ENCODE peak calls at places on chromosomes 13 and 19, in four cellular contexts. One of them, this sample, is unnamed.

GRCh38 chr13:74136089-74136658 is 2.0 kb upstream of the KLF12 start:
- DNase-seq in uterus: peak
- DNase-seq in Peyer's patch: peak
- DNase-seq in K562: no peak
- DNase-seq in this sample: peak

GRCh38 chr19:16034958-16035560 is 41.2 kb upstream of the TPM4 start:
- DNase-seq in uterus: no peak
- DNase-seq in Peyer's patch: no peak
- DNase-seq in K562: no peak
- DNase-seq in this sample: no peak

GRCh38 chr19:50414850-50415660 is 3.7 kb upstream of the SPIB start:
- DNase-seq in uterus: peak
- DNase-seq in Peyer's patch: peak
- DNase-seq in K562: peak
- DNase-seq in this sample: peak

GRCh38 chr19:47111081-47111589 is 2.4 kb downstream of the ZC3H4 start:
- DNase-seq in uterus: no peak
- DNase-seq in Peyer's patch: peak
- DNase-seq in K562: peak
- DNase-seq in this sample: peak

GRCh38 chr13:31111136-31111535 is 50.6 kb downstream of the HSPH1 start:
- DNase-seq in uterus: no peak
- DNase-seq in Peyer's patch: no peak
- DNase-seq in K562: no peak
- DNase-seq in this sample: no peak

GRCh38 chr13:22789916-22790315 is 390.9 kb upstream of the SGCG start:
- DNase-seq in uterus: no peak
- DNase-seq in Peyer's patch: no peak
- DNase-seq in K562: no peak
- DNase-seq in this sample: no peak

GRCh38 chr13:24719139-24719538 is 38.9 kb downstream of the ATP12A start:
- DNase-seq in uterus: no peak
- DNase-seq in Peyer's patch: no peak
- DNase-seq in K562: no peak
- DNase-seq in this sample: no peak

GRCh38 chr13:40176242-40176641 is 490.2 kb downstream of the FOXO1 start:
- DNase-seq in uterus: no peak
- DNase-seq in Peyer's patch: no peak
- DNase-seq in K562: no peak
- DNase-seq in this sample: no peak

GRCh38 chr13:97429681-97430081 is 4.3 kb upstream of the RAP2A start:
- DNase-seq in uterus: no peak
- DNase-seq in Peyer's patch: no peak
- DNase-seq in K562: no peak
- DNase-seq in this sample: no peak

GRCh38 chr13:86870388-86870966 is 800.7 kb upstream of the SLITRK5 start:
- DNase-seq in uterus: no peak
- DNase-seq in Peyer's patch: no peak
- DNase-seq in K562: no peak
- DNase-seq in this sample: no peak

GRCh38 chr13:30373727-30374126 is 48.6 kb upstream of the UBE2L5 start:
- DNase-seq in uterus: no peak
- DNase-seq in Peyer's patch: peak
- DNase-seq in K562: no peak
- DNase-seq in this sample: no peak

GRCh38 chr13:35891973-35892441 is 239.2 kb downstream of the DCLK1 start:
- DNase-seq in uterus: no peak
- DNase-seq in Peyer's patch: no peak
- DNase-seq in K562: no peak
- DNase-seq in this sample: no peak

GRCh38 chr13:114131581-114132418 is 623 bp downstream of the RASA3 start:
- DNase-seq in uterus: peak
- DNase-seq in Peyer's patch: peak
- DNase-seq in K562: peak
- DNase-seq in this sample: no peak

GRCh38 chr13:97226788-97227627 is 4.9 kb downstream of the MBNL2 start:
- DNase-seq in uterus: no peak
- DNase-seq in Peyer's patch: peak
- DNase-seq in K562: peak
- DNase-seq in this sample: peak

GRCh38 chr13:109152941-109153340 is 523.5 kb downstream of the MYO16 start:
- DNase-seq in uterus: no peak
- DNase-seq in Peyer's patch: no peak
- DNase-seq in K562: no peak
- DNase-seq in this sample: no peak

GRCh38 chr13:93625536-93625935 is 398.9 kb downstream of the GPC6 start:
- DNase-seq in uterus: no peak
- DNase-seq in Peyer's patch: no peak
- DNase-seq in K562: no peak
- DNase-seq in this sample: no peak

GRCh38 chr19:34841780-34842179 is 68.8 kb upstream of the ZNF599 start:
- DNase-seq in uterus: no peak
- DNase-seq in Peyer's patch: no peak
- DNase-seq in K562: no peak
- DNase-seq in this sample: no peak

GRCh38 chr19:32674153-32674958 is 624 bp downstream of the ANKRD27 start:
- DNase-seq in uterus: no peak
- DNase-seq in Peyer's patch: no peak
- DNase-seq in K562: peak
- DNase-seq in this sample: no peak

GRCh38 chr19:27911122-27911898 is 1301.6 kb downstream of the UQCRFS1 start:
- DNase-seq in uterus: no peak
- DNase-seq in Peyer's patch: no peak
- DNase-seq in K562: no peak
- DNase-seq in this sample: no peak

GRCh38 chr19:2982983-2983350 is 5.6 kb downstream of the TLE6 start:
- DNase-seq in uterus: peak
- DNase-seq in Peyer's patch: no peak
- DNase-seq in K562: no peak
- DNase-seq in this sample: peak

GRCh38 chr19:55594996-55595530 is 4.3 kb downstream of the FIZ1 start:
- DNase-seq in uterus: no peak
- DNase-seq in Peyer's patch: no peak
- DNase-seq in K562: no peak
- DNase-seq in this sample: no peak

GRCh38 chr13:98252931-98253470 is 75.9 kb upstream of the RNF113B start:
- DNase-seq in uterus: no peak
- DNase-seq in Peyer's patch: no peak
- DNase-seq in K562: no peak
- DNase-seq in this sample: no peak

GRCh38 chr19:38209152-38209551 is 14.9 kb downstream of the DPF1 start:
- DNase-seq in uterus: no peak
- DNase-seq in Peyer's patch: no peak
- DNase-seq in K562: no peak
- DNase-seq in this sample: no peak

GRCh38 chr13:33711441-33711840 is 106.5 kb upstream of the RFC3 start:
- DNase-seq in uterus: no peak
- DNase-seq in Peyer's patch: no peak
- DNase-seq in K562: no peak
- DNase-seq in this sample: no peak

GRCh38 chr13:27226991-27227390 is 24.4 kb upstream of the RPL21 start:
- DNase-seq in uterus: no peak
- DNase-seq in Peyer's patch: peak
- DNase-seq in K562: no peak
- DNase-seq in this sample: no peak

GRCh38 chr19:19034204-19034624 is 811 bp downstream of the ARMC6 start:
- DNase-seq in uterus: no peak
- DNase-seq in Peyer's patch: peak
- DNase-seq in K562: peak
- DNase-seq in this sample: no peak
- TF ChIP-seq POLR2A in uterus: no peak
- TF ChIP-seq POLR2A in Peyer's patch: no peak
- TF ChIP-seq POLR2A in K562: peak
- TF ChIP-seq POLR2A in this sample: no peak

GRCh38 chr19:58398545-58398944 is 3.1 kb downstream of the RNF225 start:
- DNase-seq in uterus: no peak
- DNase-seq in Peyer's patch: no peak
- DNase-seq in K562: peak
- DNase-seq in this sample: no peak

GRCh38 chr19:58400638-58400915 is 5.1 kb downstream of the RNF225 start:
- DNase-seq in uterus: no peak
- DNase-seq in Peyer's patch: no peak
- DNase-seq in K562: no peak
- DNase-seq in this sample: no peak

GRCh38 chr19:58399903-58400637 is 4.6 kb downstream of the RNF225 start:
- DNase-seq in uterus: no peak
- DNase-seq in Peyer's patch: no peak
- DNase-seq in K562: no peak
- DNase-seq in this sample: no peak

GRCh38 chr19:58401825-58402433 is 6.5 kb downstream of the RNF225 start:
- DNase-seq in uterus: no peak
- DNase-seq in Peyer's patch: no peak
- DNase-seq in K562: peak
- DNase-seq in this sample: no peak

DNA sequence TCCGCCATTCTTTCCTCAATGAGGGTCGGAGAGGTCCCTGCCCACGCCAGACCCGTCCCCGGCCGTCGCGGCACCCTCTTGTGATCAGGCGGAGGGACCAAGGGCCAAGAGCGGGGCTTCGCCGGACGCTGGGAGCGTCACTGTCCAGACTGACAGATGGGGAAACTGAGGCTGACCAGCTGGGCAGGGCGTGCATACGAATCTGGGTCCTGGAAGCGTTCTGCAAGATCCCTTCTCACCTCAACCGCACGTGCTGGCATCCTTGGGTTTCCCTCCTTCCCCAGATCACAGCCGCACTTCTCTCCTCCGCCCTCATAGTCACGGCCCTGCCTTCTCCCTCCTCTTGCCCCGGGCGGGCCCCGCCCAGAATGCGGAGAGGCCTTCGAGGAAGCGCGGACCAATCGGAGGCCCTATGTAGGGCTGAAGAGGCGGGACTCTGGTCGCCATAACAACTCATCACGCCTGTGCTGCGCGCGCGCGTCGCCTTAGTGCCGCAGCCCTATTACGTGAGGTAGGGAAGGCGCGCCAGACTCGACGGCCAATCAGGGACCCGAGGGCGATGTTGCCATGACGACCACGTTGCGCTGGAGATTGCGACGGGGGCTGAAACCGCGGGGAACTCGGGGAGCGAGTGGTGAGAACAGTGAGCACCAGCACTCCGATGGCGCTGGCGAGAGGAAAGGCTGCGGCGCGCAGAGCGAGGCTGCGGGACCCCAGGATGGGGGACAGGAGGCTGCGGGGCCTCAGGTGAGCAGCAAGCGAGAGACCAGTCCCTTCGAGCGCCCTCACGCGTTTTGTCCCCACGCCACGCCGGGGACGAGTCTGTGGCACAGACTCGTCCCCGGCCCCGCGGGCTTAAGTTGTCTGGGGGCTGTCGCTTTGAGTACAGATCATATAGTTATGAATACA is 5.7 kb downstream of the RNF225 start:
- DNase-seq in uterus: peak
- DNase-seq in Peyer's patch: peak
- DNase-seq in K562: peak
- DNase-seq in this sample: peak
- TF ChIP-seq POLR2A in uterus: peak
- TF ChIP-seq POLR2A in Peyer's patch: peak
- TF ChIP-seq POLR2A in K562: peak
- TF ChIP-seq POLR2A in this sample: peak

GRCh38 chr19:44800461-44800860 is 8.4 kb upstream of the BCAM start:
- DNase-seq in uterus: peak
- DNase-seq in Peyer's patch: peak
- DNase-seq in K562: peak
- DNase-seq in this sample: peak
- TF ChIP-seq POLR2A in uterus: no peak
- TF ChIP-seq POLR2A in Peyer's patch: no peak
- TF ChIP-seq POLR2A in K562: no peak
- TF ChIP-seq POLR2A in this sample: no peak

GRCh38 chr19:58558066-58558622 is at the start of gene UBE2M:
- DNase-seq in uterus: peak
- DNase-seq in Peyer's patch: peak
- DNase-seq in K562: peak
- DNase-seq in this sample: peak
- TF ChIP-seq POLR2A in uterus: no peak
- TF ChIP-seq POLR2A in Peyer's patch: no peak
- TF ChIP-seq POLR2A in K562: no peak
- TF ChIP-seq POLR2A in this sample: no peak

GRCh38 chr13:20525601-20526544 is at the start of gene CRYL1:
- DNase-seq in uterus: peak
- DNase-seq in Peyer's patch: peak
- DNase-seq in K562: peak
- DNase-seq in this sample: peak
- TF ChIP-seq POLR2A in uterus: peak
- TF ChIP-seq POLR2A in Peyer's patch: peak
- TF ChIP-seq POLR2A in K562: peak
- TF ChIP-seq POLR2A in this sample: peak

DNA sequence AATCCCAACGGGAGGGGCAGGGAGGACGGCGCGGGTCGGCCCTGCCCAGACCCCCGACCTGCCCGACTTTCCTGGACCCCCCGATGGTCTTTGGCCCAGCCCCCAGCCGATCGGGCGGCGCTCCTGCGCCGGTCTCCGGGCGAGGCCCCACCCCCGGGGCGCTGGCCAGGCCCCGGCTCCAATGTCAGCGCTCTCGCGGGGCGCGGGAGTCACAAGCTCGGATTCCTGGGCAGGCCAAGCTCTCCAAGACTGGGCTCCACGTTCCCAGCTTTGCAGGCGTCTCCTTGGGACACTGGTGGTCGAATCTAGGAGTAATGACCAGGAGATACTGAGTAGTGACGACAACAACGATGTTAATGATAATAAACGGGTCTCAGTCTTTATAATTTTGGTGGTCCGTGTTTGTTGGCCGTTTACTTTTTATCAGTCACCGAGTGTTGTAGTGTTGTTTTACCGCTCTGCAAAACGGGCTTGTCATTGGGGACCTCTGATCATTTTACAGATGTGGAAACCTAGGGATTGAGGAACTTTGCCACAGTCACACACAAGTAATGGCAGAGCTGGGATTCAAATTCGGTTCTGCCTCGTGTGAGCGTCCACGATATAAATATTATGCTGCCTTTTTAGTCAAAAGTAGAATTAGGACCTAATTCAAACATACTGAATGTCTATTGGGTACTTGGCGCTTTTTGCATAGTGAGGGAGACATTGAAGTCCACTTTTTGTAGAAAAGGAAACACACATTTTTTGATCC is 607 bp downstream of the RAD23A start:
- DNase-seq in uterus: peak
- DNase-seq in Peyer's patch: no peak
- DNase-seq in K562: peak
- DNase-seq in this sample: peak
- TF ChIP-seq POLR2A in uterus: no peak
- TF ChIP-seq POLR2A in Peyer's patch: no peak
- TF ChIP-seq POLR2A in K562: peak
- TF ChIP-seq POLR2A in this sample: no peak

This sample was measured in body of pancreas.